ENCODE peak calls at places on chromosomes 11 and 22, in four cellular contexts. A is amygdala; J is left ventricle myocardium inferior; U is naive thymus-derived CD4-positive, alpha-beta T cell. V is an unnamed sample.
A peak's percentile ranks its signal among the peaks of the same experiment; 100 is the strongest.

GRCh38 chr11:128548655-128549255 is 38.6 kb downstream of the ETS1 start:
- DNase-seq in J (peak; percentile 78), A (no peak), U (no peak), V (no peak)

GRCh38 chr22:21760640-21761039 is 25.0 kb upstream of the YPEL1 start:
- DNase-seq in J (no peak), U (no peak), A (no peak), V (no peak)

GRCh38 chr11:93329936-93330445 is 551 bp upstream of the DEUP1 start:
- DNase-seq in J (no peak), U (no peak), A (no peak), V (no peak)

GRCh38 chr11:19679952-19680823 is 32.4 kb upstream of the NAV2 start:
- DNase-seq in U (no peak), J (peak; percentile 82), A (no peak), V (peak; percentile 73)

GRCh38 chr22:45516163-45516562 is 13.5 kb downstream of the FBLN1 start:
- DNase-seq in J (no peak), U (no peak), A (no peak), V (no peak)

GRCh38 chr22:20020533-20021195 is at the start of gene TANGO2:
- DNase-seq in J (peak; percentile 93), U (peak; percentile 88), A (peak; percentile 63), V (peak; percentile 86)

GRCh38 chr11:124301482-124301881 is 12.3 kb downstream of the OR8D1 start:
- DNase-seq in U (no peak), A (no peak), J (no peak), V (no peak)

GRCh38 chr11:122180435-122180834 is 64.4 kb upstream of the BLID start:
- DNase-seq in U (no peak), J (no peak), A (no peak), V (no peak)

GRCh38 chr11:71129624-71130023 is 122.8 kb downstream of the SHANK2 start:
- DNase-seq in J (no peak), U (no peak), A (no peak), V (peak; percentile 40)

GRCh38 chr22:50674606-50675552 is 2.3 kb downstream of the SHANK3 start:
- DNase-seq in J (no peak), A (no peak), U (no peak), V (no peak)

GRCh38 chr22:28969401-28970168 is 86.2 kb downstream of the ZNRF3 start:
- DNase-seq in J (no peak), U (no peak), A (no peak), V (no peak)

GRCh38 chr22:23576681-23577080 is 3.4 kb downstream of the IGLL1 start:
- DNase-seq in U (no peak), A (no peak), J (no peak), V (no peak)

GRCh38 chr11:69642549-69642912 is 1.6 kb downstream of the CCND1 start:
- DNase-seq in U (peak; percentile 26), A (no peak), J (peak; percentile 38), V (no peak)

GRCh38 chr11:108501396-108501795 is 3.2 kb upstream of the POGLUT3 start:
- DNase-seq in U (no peak), J (no peak), A (no peak), V (no peak)

GRCh38 chr22:44205713-44206645 is 25.3 kb downstream of the PARVG start:
- DNase-seq in J (no peak), A (no peak), U (no peak), V (no peak)

GRCh38 chr22:45201678-45202332 is 38.1 kb downstream of the NUP50 start:
- DNase-seq in J (no peak), A (no peak), U (no peak), V (no peak)

GRCh38 chr22:34950480-34950879 is 115.5 kb upstream of the ISX start:
- DNase-seq in J (no peak), U (no peak), A (no peak), V (no peak)

GRCh38 chr11:32569313-32569881 is 14.2 kb upstream of the EIF3M start:
- DNase-seq in A (no peak), J (no peak), U (no peak), V (no peak)

GRCh38 chr11:16811136-16812020 is 72.9 kb downstream of the C11orf58 start:
- DNase-seq in U (no peak), J (no peak), A (no peak), V (no peak)

GRCh38 chr11:19079643-19080440 is 19.3 kb upstream of the MRGPRX2 start:
- DNase-seq in J (no peak), U (no peak), A (no peak), V (peak; percentile 35)

GRCh38 chr22:30667092-30667485 is 586 bp downstream of the DUSP18 start:
- DNase-seq in A (no peak), U (no peak), J (no peak), V (no peak)

GRCh38 chr11:32792948-32793475 is 1.4 kb downstream of the CCDC73 start:
- DNase-seq in A (no peak), J (peak; percentile 27), U (peak; percentile 31), V (no peak)